ENCODE peak calls at places on chromosomes 11 and 22, in five cellular contexts. Q is CD4-positive, alpha-beta T cell; X is heart right ventricle; C is right lobe of liver; J is GM23338. S is an unnamed sample.

GRCh38 chr22:45577746-45578523 is 75.3 kb downstream of the FBLN1 start:
- DNase-seq in C (peak), X (peak), Q (peak), J (peak), S (peak)

GRCh38 chr11:119493712-119494111 is 70.7 kb upstream of the THY1 start:
- DNase-seq in J (peak), C (no peak), Q (no peak), X (no peak), S (peak)

GRCh38 chr11:120337133-120337895 is 1.1 kb downstream of the ARHGEF12 start:
- DNase-seq in C (peak), X (peak), J (peak), Q (no peak), S (no peak)

GRCh38 chr11:70623906-70624597 is 225.7 kb downstream of the CTTN start:
- DNase-seq in J (no peak), X (no peak), C (no peak), Q (no peak), S (no peak)

GRCh38 chr11:46237248-46238077 is 40.0 kb upstream of the CREB3L1 start:
- DNase-seq in C (peak), J (peak), X (peak), Q (no peak), S (peak)

GRCh38 chr11:133948711-133949110 is 8.1 kb downstream of the IGSF9B start:
- DNase-seq in C (no peak), Q (no peak), J (no peak), X (no peak), S (no peak)

GRCh38 chr11:94753630-94754029 is 14.5 kb upstream of the AMOTL1 start:
- DNase-seq in Q (no peak), X (no peak), C (no peak), J (no peak), S (no peak)

GRCh38 chr22:19986011-19986409 is 30.6 kb downstream of the ARVCF start:
- DNase-seq in X (no peak), J (no peak), Q (no peak), C (no peak), S (no peak)

GRCh38 chr11:69812927-69813326 is 6.3 kb downstream of the FGF3 start:
- DNase-seq in J (no peak), Q (no peak), C (no peak), X (no peak), S (no peak)

GRCh38 chr22:17945851-17946690 is 78.3 kb downstream of the MICAL3 start:
- DNase-seq in J (no peak), C (no peak), Q (no peak), X (no peak), S (no peak)

GRCh38 chr11:1260023-1260501 is 37.2 kb downstream of the MUC5B start:
- DNase-seq in X (no peak), Q (no peak), C (no peak), J (peak), S (no peak)

GRCh38 chr11:106619320-106619990 is 398.8 kb downstream of the GUCY1A2 start:
- DNase-seq in Q (no peak), C (no peak), J (no peak), X (no peak), S (no peak)
- TF ChIP-seq CTCF in Q (no peak), C (no peak), J (no peak), X (no peak), S (no peak)

GRCh38 chr11:77752518-77752917 is 68.0 kb downstream of the RSF1 start:
- DNase-seq in X (peak), Q (no peak), J (peak), C (no peak), S (no peak)
- TF ChIP-seq CTCF in X (no peak), Q (no peak), J (no peak), C (no peak), S (no peak)

GRCh38 chr22:38843201-38843715 is 570 bp downstream of the NPTXR start:
- DNase-seq in X (no peak), C (no peak), J (peak), Q (peak), S (peak)
- TF ChIP-seq CTCF in X (peak), C (no peak), J (peak), Q (no peak), S (no peak)

DNA sequence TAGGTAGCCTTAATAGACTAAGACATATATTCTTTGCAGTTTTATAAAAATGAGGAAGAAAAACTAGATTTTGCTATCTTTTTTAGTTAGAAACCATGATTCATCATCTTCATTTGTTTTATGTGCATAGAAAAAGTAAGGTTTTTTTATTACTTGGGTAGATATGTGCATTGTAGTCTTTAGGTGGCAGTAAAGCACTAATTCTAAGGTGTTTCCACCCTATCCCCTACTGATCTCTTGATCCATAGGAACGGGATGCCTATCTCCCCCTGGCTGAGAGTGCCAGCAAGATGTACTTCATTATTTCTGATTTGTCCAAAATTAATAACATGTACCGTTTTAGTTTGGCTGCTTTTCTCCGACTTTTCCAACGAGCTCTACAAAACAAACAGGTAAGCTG is 148.1 kb downstream of the DYNC2H1 start:
- DNase-seq in C (no peak), X (no peak), J (peak), Q (no peak), S (no peak)
- TF ChIP-seq CTCF in C (peak), X (peak), J (peak), Q (no peak), S (no peak)

GRCh38 chr11:122293298-122294023 is 177.4 kb upstream of the BLID start:
- DNase-seq in X (no peak), J (peak), Q (no peak), C (no peak), S (no peak)
- TF ChIP-seq CTCF in X (peak), J (peak), Q (no peak), C (peak), S (no peak)

S was measured in mesothelial cell of epicardium.